ENCODE peak calls at places on chromosomes 6 and 20, in four cellular contexts. U is CD4-positive, alpha-beta T cell; C is sigmoid colon; M is A549. W is an unnamed sample.

GRCh38 chr6:170152989-170153388 is 137.9 kb downstream of the DLL1 start:
- DNase-seq in U (no peak), C (no peak), M (peak; percentile 22), W (no peak)

GRCh38 chr20:1619861-1620444 is at the start of gene SIRPB1:
- DNase-seq in C (no peak), U (no peak), M (no peak), W (no peak)

GRCh38 chr20:58202039-58202438 is 26.4 kb downstream of the ANKRD60 start:
- DNase-seq in C (no peak), U (no peak), M (no peak), W (no peak)

GRCh38 chr20:36145877-36146707 is 8.4 kb upstream of the EPB41L1 start:
- DNase-seq in M (no peak), U (no peak), C (no peak), W (no peak)

GRCh38 chr6:21907291-21907690 is 313.7 kb downstream of the SOX4 start:
- DNase-seq in C (no peak), U (no peak), M (no peak), W (no peak)

GRCh38 chr6:150207931-150208570 is 65.2 kb downstream of the PPP1R14C start:
- DNase-seq in U (no peak), C (no peak), M (no peak), W (no peak)

GRCh38 chr6:303263-303662 is 11.0 kb downstream of the DUSP22 start:
- DNase-seq in U (no peak), M (no peak), C (no peak), W (no peak)

GRCh38 chr6:168031411-168032382 is 34.2 kb downstream of the KIF25 start:
- DNase-seq in C (no peak), M (no peak), U (no peak), W (no peak)

GRCh38 chr6:89819336-89820130 is at the start of gene MDN1:
- DNase-seq in M (peak; percentile 78), U (peak; percentile 79), C (peak; percentile 95), W (peak; percentile 94)

GRCh38 chr6:3281669-3282460 is 23.1 kb downstream of the PSMG4 start:
- DNase-seq in C (peak; percentile 66), M (peak; percentile 21), U (no peak), W (peak; percentile 35)

GRCh38 chr6:14921170-14921569 is 324.7 kb upstream of the JARID2 start:
- DNase-seq in C (peak; percentile 82), M (no peak), U (no peak), W (no peak)

GRCh38 chr6:5522147-5522546 is 260.8 kb downstream of the FARS2 start:
- DNase-seq in U (no peak), C (no peak), M (no peak), W (no peak)

GRCh38 chr20:61823242-61823641 is 242.4 kb downstream of the TAF4 start:
- DNase-seq in M (no peak), U (no peak), C (no peak), W (no peak)

GRCh38 chr6:16236648-16237199 is 1.7 kb upstream of the GMPR start:
- DNase-seq in C (peak; percentile 76), M (no peak), U (no peak), W (no peak)

GRCh38 chr20:600141-600540 is 10.0 kb downstream of the TCF15 start:
- DNase-seq in C (peak; percentile 14), U (no peak), M (no peak), W (no peak)

GRCh38 chr6:106572875-106573575 is 56.3 kb downstream of the RTN4IP1 start:
- DNase-seq in C (no peak), U (no peak), M (no peak), W (no peak)

GRCh38 chr20:53597521-53598120 is 4.0 kb upstream of the ZNF217 start:
- DNase-seq in U (no peak), M (no peak), C (no peak), W (no peak)

GRCh38 chr6:124164363-124164762 is 360.7 kb downstream of the NKAIN2 start:
- DNase-seq in C (no peak), U (no peak), M (no peak), W (no peak)

GRCh38 chr6:11811644-11812264 is 33.2 kb upstream of the ADTRP start:
- DNase-seq in U (no peak), C (no peak), M (no peak), W (no peak)

GRCh38 chr6:55082021-55082420 is 92.3 kb upstream of the HCRTR2 start:
- DNase-seq in M (no peak), U (no peak), C (no peak), W (no peak)

GRCh38 chr20:17871181-17871580 is 97.4 kb downstream of the SNX5 start:
- DNase-seq in C (no peak), U (no peak), M (no peak), W (no peak)

GRCh38 chr20:1322511-1323245 is 6.3 kb downstream of the SDCBP2 start:
- DNase-seq in M (no peak), U (no peak), C (peak; percentile 72), W (no peak)

GRCh38 chr6:167754691-167755090 is 72.0 kb upstream of the AFDN start:
- DNase-seq in U (no peak), C (no peak), M (no peak), W (peak; percentile 55)

GRCh38 chr20:34269996-34270627 is 28.9 kb downstream of the ASIP start:
- DNase-seq in U (no peak), M (no peak), C (no peak), W (no peak)

GRCh38 chr20:50916257-50916656 is 15.0 kb downstream of the ADNP start:
- DNase-seq in M (no peak), U (no peak), C (no peak), W (no peak)

GRCh38 chr20:43229696-43230095 is 40.0 kb upstream of the PTPRT start:
- DNase-seq in C (no peak), M (no peak), U (no peak), W (no peak)

GRCh38 chr6:150685860-150686259 is 86.2 kb downstream of the PLEKHG1 start:
- DNase-seq in C (no peak), U (peak; percentile 17), M (peak; percentile 4), W (no peak)

GRCh38 chr20:34190262-34190661 is 51.0 kb upstream of the ASIP start:
- DNase-seq in U (no peak), M (no peak), C (no peak), W (no peak)

GRCh38 chr6:162849269-162849668 is 121.5 kb downstream of the PACRG start:
- DNase-seq in M (no peak), C (no peak), U (no peak), W (no peak)

DNA sequence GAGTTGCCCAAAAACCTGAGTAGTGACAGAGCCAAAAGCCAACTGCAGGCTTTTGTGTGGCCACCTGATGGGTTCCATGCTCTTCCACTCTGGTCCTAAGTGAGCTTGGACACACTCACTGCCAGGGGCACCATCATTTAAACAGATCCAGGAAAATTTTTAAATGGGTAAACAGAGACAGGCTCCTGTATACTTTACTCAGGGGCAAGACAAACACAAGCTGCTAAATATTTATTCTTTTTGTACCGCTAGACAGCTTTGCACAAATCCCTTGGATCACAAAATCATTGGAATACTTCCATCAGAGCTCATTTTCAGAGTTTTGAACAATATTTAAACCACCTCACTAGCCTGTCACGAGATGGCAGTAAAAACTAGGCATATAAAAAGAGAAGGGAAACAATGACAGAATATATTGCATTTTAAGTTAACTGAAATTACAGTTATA is 31.4 kb downstream of the GCLC start:
- DNase-seq in C (no peak), U (no peak), M (no peak), W (no peak)
- TF ChIP-seq CTCF in C (no peak), U (no peak), M (no peak), W (no peak)

DNA sequence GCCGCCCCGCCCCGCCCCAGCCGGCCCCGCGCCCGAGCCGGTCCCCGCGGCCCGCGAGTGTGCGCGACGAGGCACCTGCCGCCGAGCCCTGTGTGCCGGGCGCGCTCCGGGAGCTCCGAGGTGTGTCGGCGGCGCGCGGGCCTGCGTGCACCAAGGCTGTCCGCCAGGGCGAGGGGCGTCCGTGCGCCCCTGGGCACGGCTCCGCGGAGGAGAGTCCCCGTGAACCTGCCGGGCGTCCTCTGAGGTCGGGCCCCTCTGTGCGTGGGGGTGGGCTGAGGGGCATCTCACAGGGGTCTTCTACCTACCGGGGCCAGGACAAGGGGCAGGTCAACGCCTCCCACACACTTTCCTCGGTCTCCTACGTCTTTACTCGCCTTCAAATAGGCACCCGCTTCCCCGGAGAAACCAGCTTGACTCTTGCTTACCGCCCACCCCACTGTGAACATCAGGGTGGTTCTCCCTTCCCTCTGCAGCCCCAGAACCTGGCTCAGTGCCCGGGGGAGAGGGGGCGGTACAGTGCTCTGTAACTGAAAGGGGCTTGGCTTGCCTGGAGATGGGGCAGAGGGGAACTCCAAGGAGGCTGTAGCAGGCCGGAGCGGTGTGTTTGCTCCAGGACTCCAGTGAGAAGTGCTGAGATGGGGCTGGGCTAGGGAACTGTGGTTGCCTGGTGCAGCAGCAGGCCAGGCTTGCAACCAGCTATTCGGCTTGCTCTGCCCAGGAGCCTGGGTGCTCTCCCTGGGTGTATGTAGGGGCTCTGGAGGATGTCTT is at the start of gene SAMD10:
- DNase-seq in C (no peak), U (peak; percentile 55), M (no peak), W (no peak)
- TF ChIP-seq CTCF in C (no peak), U (peak; percentile 33), M (no peak), W (peak; percentile 29)

DNA sequence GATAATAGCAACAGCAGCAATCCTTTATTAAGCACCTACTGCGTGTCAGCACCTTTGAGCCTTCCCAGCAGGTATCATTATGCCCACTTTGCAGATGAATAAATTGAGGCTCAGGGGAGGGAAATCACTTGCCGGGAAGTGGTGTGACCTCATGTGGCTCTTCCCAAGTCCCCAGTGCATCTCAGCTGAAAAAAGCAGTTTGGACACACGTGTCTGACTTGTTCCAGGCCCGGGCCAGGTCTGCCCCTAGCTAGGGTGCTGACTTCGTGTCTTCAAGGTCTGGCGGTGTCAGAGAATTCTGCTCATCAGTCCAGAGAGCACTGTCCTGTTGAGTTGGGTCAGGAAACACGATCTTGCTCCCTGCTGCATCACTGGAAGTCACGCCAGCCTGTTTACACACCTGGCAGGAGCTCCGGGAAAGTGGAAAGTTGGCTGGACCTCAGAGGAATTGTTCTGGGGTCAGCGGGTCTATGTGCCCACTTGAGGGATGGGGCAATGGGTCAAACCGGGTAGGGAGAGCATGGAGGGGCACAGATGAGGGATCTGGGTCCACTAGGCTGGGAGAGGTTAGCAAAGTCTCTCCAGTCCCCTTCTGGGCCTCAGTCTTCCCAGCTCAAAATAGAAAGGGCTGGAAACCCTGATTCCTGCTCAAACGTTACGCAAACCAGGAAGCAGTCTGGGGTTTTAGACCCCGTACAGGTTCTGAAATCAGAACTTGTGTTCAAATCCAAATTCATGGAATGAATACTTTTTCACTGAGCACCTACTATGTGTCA is 10.5 kb downstream of the SLC13A3 start:
- DNase-seq in U (no peak), C (no peak), M (no peak), W (no peak)
- TF ChIP-seq CTCF in U (no peak), C (no peak), M (no peak), W (no peak)

DNA sequence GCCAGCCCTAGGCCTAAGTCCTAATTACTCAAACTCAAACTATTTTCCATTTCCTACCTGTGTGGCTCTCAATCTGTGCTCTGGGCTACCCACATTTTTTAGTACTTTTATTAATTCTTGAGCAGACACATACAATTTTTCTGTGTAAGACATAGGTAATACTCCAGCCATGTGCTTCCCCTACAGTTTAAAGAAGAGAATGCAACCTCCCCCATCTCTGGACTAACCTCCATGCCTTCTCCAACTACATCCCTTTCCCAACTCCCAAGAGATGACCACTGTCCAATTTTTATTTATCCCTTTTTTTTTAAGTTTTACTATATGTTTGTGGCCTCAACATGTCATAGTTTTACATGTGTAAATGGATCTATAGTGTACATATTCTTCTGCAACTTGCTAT is 5.8 kb downstream of the HMGN4 start:
- DNase-seq in C (no peak), M (no peak), U (no peak), W (no peak)
- TF ChIP-seq CTCF in C (no peak), M (no peak), U (peak; percentile 25), W (peak; percentile 67)

W was measured in chondrocyte.